ENCODE peak calls at places on chromosomes 6 and 20, in ten cellular contexts. One of them, this sample, is unnamed. For H3K27me3, the result is how much of the 10 kb centered on the place peaks cover.

GRCh38 chr20:44584103-44584690 is 1.8 kb downstream of the PKIG start:
- DNase-seq in suprapubic skin: no peak
- DNase-seq in Caco-2: no peak
- DNase-seq in K562: no peak
- DNase-seq in hepatocyte: no peak
- DNase-seq in dorsolateral prefrontal cortex: no peak
- DNase-seq in cardiac muscle cell: no peak
- DNase-seq in right lobe of liver: no peak
- DNase-seq in kidney epithelial cell: no peak
- DNase-seq in left ventricle myocardium inferior: no peak
- DNase-seq in this sample: no peak

GRCh38 chr6:129543981-129544380 is 166.0 kb downstream of the ARHGAP18 start:
- DNase-seq in suprapubic skin: no peak
- DNase-seq in Caco-2: no peak
- DNase-seq in K562: no peak
- DNase-seq in hepatocyte: no peak
- DNase-seq in dorsolateral prefrontal cortex: no peak
- DNase-seq in cardiac muscle cell: no peak
- DNase-seq in right lobe of liver: no peak
- DNase-seq in kidney epithelial cell: no peak
- DNase-seq in left ventricle myocardium inferior: no peak
- DNase-seq in this sample: no peak

GRCh38 chr6:71491844-71492243 is 203.2 kb downstream of the OGFRL1 start:
- DNase-seq in suprapubic skin: no peak
- DNase-seq in Caco-2: no peak
- DNase-seq in K562: no peak
- DNase-seq in hepatocyte: no peak
- DNase-seq in dorsolateral prefrontal cortex: no peak
- DNase-seq in cardiac muscle cell: no peak
- DNase-seq in right lobe of liver: no peak
- DNase-seq in kidney epithelial cell: no peak
- DNase-seq in left ventricle myocardium inferior: no peak
- DNase-seq in this sample: no peak

GRCh38 chr20:41175201-41175651 is 37.9 kb downstream of the PLCG1 start:
- DNase-seq in suprapubic skin: peak
- DNase-seq in Caco-2: no peak
- DNase-seq in K562: no peak
- DNase-seq in hepatocyte: no peak
- DNase-seq in dorsolateral prefrontal cortex: no peak
- DNase-seq in cardiac muscle cell: no peak
- DNase-seq in right lobe of liver: no peak
- DNase-seq in kidney epithelial cell: no peak
- DNase-seq in left ventricle myocardium inferior: no peak
- DNase-seq in this sample: peak

GRCh38 chr6:153511896-153512496 is 380.9 kb upstream of the RGS17 start:
- DNase-seq in suprapubic skin: no peak
- DNase-seq in Caco-2: no peak
- DNase-seq in K562: peak
- DNase-seq in hepatocyte: peak
- DNase-seq in dorsolateral prefrontal cortex: no peak
- DNase-seq in cardiac muscle cell: peak
- DNase-seq in right lobe of liver: no peak
- DNase-seq in kidney epithelial cell: no peak
- DNase-seq in left ventricle myocardium inferior: no peak
- DNase-seq in this sample: peak

GRCh38 chr6:158737082-158737709 is 82.0 kb downstream of the EZR start:
- DNase-seq in suprapubic skin: no peak
- DNase-seq in Caco-2: no peak
- DNase-seq in K562: no peak
- DNase-seq in hepatocyte: no peak
- DNase-seq in dorsolateral prefrontal cortex: no peak
- DNase-seq in cardiac muscle cell: no peak
- DNase-seq in right lobe of liver: no peak
- DNase-seq in kidney epithelial cell: no peak
- DNase-seq in left ventricle myocardium inferior: no peak
- DNase-seq in this sample: no peak

GRCh38 chr20:25299801-25300200 is 51.9 kb downstream of the PYGB start:
- DNase-seq in suprapubic skin: no peak
- DNase-seq in Caco-2: no peak
- DNase-seq in K562: no peak
- DNase-seq in hepatocyte: no peak
- DNase-seq in dorsolateral prefrontal cortex: no peak
- DNase-seq in cardiac muscle cell: no peak
- DNase-seq in right lobe of liver: no peak
- DNase-seq in kidney epithelial cell: no peak
- DNase-seq in left ventricle myocardium inferior: no peak
- DNase-seq in this sample: no peak

GRCh38 chr20:17969276-17969883 is 562 bp downstream of the MGME1 start:
- DNase-seq in suprapubic skin: no peak
- DNase-seq in Caco-2: peak
- DNase-seq in K562: no peak
- DNase-seq in hepatocyte: peak
- DNase-seq in dorsolateral prefrontal cortex: peak
- DNase-seq in cardiac muscle cell: peak
- DNase-seq in right lobe of liver: no peak
- DNase-seq in kidney epithelial cell: no peak
- DNase-seq in left ventricle myocardium inferior: no peak
- DNase-seq in this sample: peak

GRCh38 chr6:45314146-45314545 is 14.0 kb upstream of the RUNX2 start:
- DNase-seq in suprapubic skin: no peak
- DNase-seq in Caco-2: no peak
- DNase-seq in K562: no peak
- DNase-seq in hepatocyte: no peak
- DNase-seq in dorsolateral prefrontal cortex: no peak
- DNase-seq in cardiac muscle cell: no peak
- DNase-seq in right lobe of liver: no peak
- DNase-seq in kidney epithelial cell: no peak
- DNase-seq in left ventricle myocardium inferior: no peak
- DNase-seq in this sample: no peak

GRCh38 chr6:106094261-106094963 is 8.3 kb downstream of the PRDM1 start:
- DNase-seq in suprapubic skin: no peak
- DNase-seq in Caco-2: no peak
- DNase-seq in K562: no peak
- DNase-seq in hepatocyte: no peak
- DNase-seq in dorsolateral prefrontal cortex: no peak
- DNase-seq in cardiac muscle cell: no peak
- DNase-seq in right lobe of liver: no peak
- DNase-seq in kidney epithelial cell: no peak
- DNase-seq in left ventricle myocardium inferior: no peak
- DNase-seq in this sample: no peak

GRCh38 chr6:34792605-34793500 is 970 bp downstream of the BLTP3A start:
- DNase-seq in suprapubic skin: no peak
- DNase-seq in Caco-2: peak
- DNase-seq in K562: no peak
- DNase-seq in hepatocyte: peak
- DNase-seq in dorsolateral prefrontal cortex: no peak
- DNase-seq in cardiac muscle cell: peak
- DNase-seq in right lobe of liver: peak
- DNase-seq in kidney epithelial cell: no peak
- DNase-seq in left ventricle myocardium inferior: no peak
- DNase-seq in this sample: peak

GRCh38 chr20:3239026-3239866 is at the start of gene SLC4A11:
- DNase-seq in suprapubic skin: no peak
- DNase-seq in Caco-2: peak
- DNase-seq in K562: peak
- DNase-seq in hepatocyte: peak
- DNase-seq in dorsolateral prefrontal cortex: no peak
- DNase-seq in cardiac muscle cell: peak
- DNase-seq in right lobe of liver: no peak
- DNase-seq in kidney epithelial cell: peak
- DNase-seq in left ventricle myocardium inferior: peak
- DNase-seq in this sample: peak

GRCh38 chr20:35274172-35275092 is 3.5 kb downstream of the MMP24OS start:
- DNase-seq in suprapubic skin: no peak
- DNase-seq in Caco-2: peak
- DNase-seq in K562: no peak
- DNase-seq in hepatocyte: no peak
- DNase-seq in dorsolateral prefrontal cortex: no peak
- DNase-seq in cardiac muscle cell: no peak
- DNase-seq in right lobe of liver: no peak
- DNase-seq in kidney epithelial cell: no peak
- DNase-seq in left ventricle myocardium inferior: no peak
- DNase-seq in this sample: no peak

GRCh38 chr6:89955364-89955763 is 61.1 kb downstream of the GJA10 start:
- DNase-seq in suprapubic skin: no peak
- DNase-seq in Caco-2: no peak
- DNase-seq in K562: no peak
- DNase-seq in hepatocyte: no peak
- DNase-seq in dorsolateral prefrontal cortex: no peak
- DNase-seq in cardiac muscle cell: no peak
- DNase-seq in right lobe of liver: no peak
- DNase-seq in kidney epithelial cell: no peak
- DNase-seq in left ventricle myocardium inferior: no peak
- DNase-seq in this sample: no peak

GRCh38 chr6:160042014-160042773 is 73.3 kb downstream of the IGF2R start:
- DNase-seq in suprapubic skin: no peak
- DNase-seq in Caco-2: no peak
- DNase-seq in K562: no peak
- DNase-seq in hepatocyte: no peak
- DNase-seq in dorsolateral prefrontal cortex: no peak
- DNase-seq in cardiac muscle cell: no peak
- DNase-seq in right lobe of liver: peak
- DNase-seq in kidney epithelial cell: no peak
- DNase-seq in left ventricle myocardium inferior: no peak
- DNase-seq in this sample: no peak

GRCh38 chr20:62994850-62995249 is 11.9 kb downstream of the BHLHE23 start:
- DNase-seq in suprapubic skin: no peak
- DNase-seq in Caco-2: no peak
- DNase-seq in K562: no peak
- DNase-seq in hepatocyte: no peak
- DNase-seq in dorsolateral prefrontal cortex: no peak
- DNase-seq in cardiac muscle cell: no peak
- DNase-seq in right lobe of liver: no peak
- DNase-seq in kidney epithelial cell: no peak
- DNase-seq in left ventricle myocardium inferior: no peak
- DNase-seq in this sample: peak

GRCh38 chr20:62995481-62995880 is 11.3 kb downstream of the BHLHE23 start:
- DNase-seq in suprapubic skin: no peak
- DNase-seq in Caco-2: no peak
- DNase-seq in K562: no peak
- DNase-seq in hepatocyte: no peak
- DNase-seq in dorsolateral prefrontal cortex: no peak
- DNase-seq in cardiac muscle cell: no peak
- DNase-seq in right lobe of liver: no peak
- DNase-seq in kidney epithelial cell: no peak
- DNase-seq in left ventricle myocardium inferior: no peak
- DNase-seq in this sample: no peak

GRCh38 chr20:62997626-62998025 is 9.1 kb downstream of the BHLHE23 start:
- DNase-seq in suprapubic skin: no peak
- DNase-seq in Caco-2: no peak
- DNase-seq in K562: no peak
- DNase-seq in hepatocyte: no peak
- DNase-seq in dorsolateral prefrontal cortex: no peak
- DNase-seq in cardiac muscle cell: no peak
- DNase-seq in right lobe of liver: no peak
- DNase-seq in kidney epithelial cell: no peak
- DNase-seq in left ventricle myocardium inferior: no peak
- DNase-seq in this sample: no peak

GRCh38 chr20:62995898-62996595 is 10.7 kb downstream of the BHLHE23 start:
- DNase-seq in suprapubic skin: no peak
- DNase-seq in Caco-2: no peak
- DNase-seq in K562: no peak
- DNase-seq in hepatocyte: no peak
- DNase-seq in dorsolateral prefrontal cortex: no peak
- DNase-seq in cardiac muscle cell: no peak
- DNase-seq in right lobe of liver: no peak
- DNase-seq in kidney epithelial cell: no peak
- DNase-seq in left ventricle myocardium inferior: no peak
- DNase-seq in this sample: no peak

GRCh38 chr20:62996596-62996982 is 10.2 kb downstream of the BHLHE23 start:
- DNase-seq in suprapubic skin: no peak
- DNase-seq in Caco-2: no peak
- DNase-seq in K562: no peak
- DNase-seq in hepatocyte: no peak
- DNase-seq in dorsolateral prefrontal cortex: no peak
- DNase-seq in cardiac muscle cell: no peak
- DNase-seq in right lobe of liver: no peak
- DNase-seq in kidney epithelial cell: no peak
- DNase-seq in left ventricle myocardium inferior: no peak
- DNase-seq in this sample: no peak
- H3K27me3 ChIP-seq in suprapubic skin: half or more
- H3K27me3 ChIP-seq in Caco-2: under half
- H3K27me3 ChIP-seq in K562: half or more
- H3K27me3 ChIP-seq in hepatocyte: under half
- H3K27me3 ChIP-seq in dorsolateral prefrontal cortex: under half
- H3K27me3 ChIP-seq in cardiac muscle cell: half or more
- H3K27me3 ChIP-seq in right lobe of liver: under half
- H3K27me3 ChIP-seq in kidney epithelial cell: half or more
- H3K27me3 ChIP-seq in left ventricle myocardium inferior: half or more
- H3K27me3 ChIP-seq in this sample: under half

DNA sequence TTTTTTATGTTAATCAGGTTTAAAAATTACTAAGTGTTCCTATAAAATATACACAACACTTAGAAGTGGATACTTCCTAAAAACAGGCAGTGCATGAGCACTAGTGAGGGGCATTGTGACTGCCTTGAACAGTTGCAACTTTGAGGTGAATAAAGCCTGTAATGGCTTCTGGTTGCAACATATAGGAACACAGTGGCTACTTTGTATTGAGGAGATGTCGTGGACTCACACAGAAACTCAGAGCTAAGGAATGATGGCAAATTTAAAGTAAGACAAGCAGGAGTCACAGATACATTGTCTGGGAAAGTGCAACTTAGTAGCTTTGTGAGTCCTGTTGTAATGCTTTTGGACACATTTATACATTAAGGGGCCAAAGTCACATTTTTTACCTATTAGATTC is 856 bp upstream of the HLA-A start:
- DNase-seq in suprapubic skin: no peak
- DNase-seq in Caco-2: no peak
- DNase-seq in K562: no peak
- DNase-seq in hepatocyte: no peak
- DNase-seq in dorsolateral prefrontal cortex: no peak
- DNase-seq in cardiac muscle cell: no peak
- DNase-seq in right lobe of liver: no peak
- DNase-seq in kidney epithelial cell: no peak
- DNase-seq in left ventricle myocardium inferior: no peak
- DNase-seq in this sample: no peak
- H3K4me3 ChIP-seq in suprapubic skin: peak
- H3K4me3 ChIP-seq in Caco-2: no peak
- H3K4me3 ChIP-seq in K562: no peak
- H3K4me3 ChIP-seq in hepatocyte: no peak
- H3K4me3 ChIP-seq in dorsolateral prefrontal cortex: no peak
- H3K4me3 ChIP-seq in cardiac muscle cell: no peak
- H3K4me3 ChIP-seq in right lobe of liver: peak
- H3K4me3 ChIP-seq in kidney epithelial cell: peak
- H3K4me3 ChIP-seq in left ventricle myocardium inferior: peak
- H3K4me3 ChIP-seq in this sample: no peak

GRCh38 chr6:163643866-163644265 is 229.3 kb downstream of the QKI start:
- DNase-seq in suprapubic skin: no peak
- DNase-seq in Caco-2: no peak
- DNase-seq in K562: no peak
- DNase-seq in hepatocyte: no peak
- DNase-seq in dorsolateral prefrontal cortex: no peak
- DNase-seq in cardiac muscle cell: no peak
- DNase-seq in right lobe of liver: no peak
- DNase-seq in kidney epithelial cell: no peak
- DNase-seq in left ventricle myocardium inferior: no peak
- DNase-seq in this sample: no peak
- H3K27me3 ChIP-seq in suprapubic skin: under half
- H3K27me3 ChIP-seq in Caco-2: under half
- H3K27me3 ChIP-seq in K562: under half
- H3K27me3 ChIP-seq in hepatocyte: under half
- H3K27me3 ChIP-seq in dorsolateral prefrontal cortex: under half
- H3K27me3 ChIP-seq in cardiac muscle cell: under half
- H3K27me3 ChIP-seq in right lobe of liver: under half
- H3K27me3 ChIP-seq in kidney epithelial cell: under half
- H3K27me3 ChIP-seq in left ventricle myocardium inferior: under half
- H3K27me3 ChIP-seq in this sample: under half

GRCh38 chr6:48109902-48110301 is 1.1 kb downstream of the PTCHD4 start:
- DNase-seq in suprapubic skin: no peak
- DNase-seq in Caco-2: no peak
- DNase-seq in K562: no peak
- DNase-seq in hepatocyte: no peak
- DNase-seq in dorsolateral prefrontal cortex: no peak
- DNase-seq in cardiac muscle cell: no peak
- DNase-seq in right lobe of liver: no peak
- DNase-seq in kidney epithelial cell: no peak
- DNase-seq in left ventricle myocardium inferior: no peak
- DNase-seq in this sample: no peak
- H3K4me3 ChIP-seq in suprapubic skin: no peak
- H3K4me3 ChIP-seq in Caco-2: no peak
- H3K4me3 ChIP-seq in K562: no peak
- H3K4me3 ChIP-seq in hepatocyte: no peak
- H3K4me3 ChIP-seq in dorsolateral prefrontal cortex: no peak
- H3K4me3 ChIP-seq in cardiac muscle cell: peak
- H3K4me3 ChIP-seq in right lobe of liver: no peak
- H3K4me3 ChIP-seq in kidney epithelial cell: peak
- H3K4me3 ChIP-seq in left ventricle myocardium inferior: peak
- H3K4me3 ChIP-seq in this sample: peak